ENCODE peak calls at places on chromosomes 12 and 14, in eight cellular contexts. V is ovary, O is lower leg skin, G is activated B cell treated with CpG ODN at 0.5 μM for 24 hours, B is cardiac muscle cell, M is fibroblast of mammary gland, X is OCI-LY7, R is tibial artery. U is an unnamed sample.
A peak's percentile ranks its signal among the peaks of the same experiment; 100 is the strongest.

GRCh38 chr14:32560213-32560857 is 231.2 kb downstream of the AKAP6 start:
- DNase-seq in V (peak; percentile 28), O (peak; percentile 35), G (no peak), B (peak; percentile 92), M (peak; percentile 84), X (peak; percentile 54), R (peak; percentile 64), U (no peak)

GRCh38 chr14:88225721-88226120 is 97.3 kb downstream of the KCNK10 start:
- DNase-seq in V (no peak), O (no peak), G (no peak), B (no peak), M (no peak), X (no peak), R (no peak), U (no peak)

GRCh38 chr14:64611358-64612020 is 61.7 kb downstream of the PPP1R36 start:
- DNase-seq in V (no peak), O (no peak), G (no peak), B (peak; percentile 61), M (peak; percentile 25), X (no peak), R (no peak), U (no peak)

GRCh38 chr12:42482820-42483533 is 106.6 kb downstream of the PRICKLE1 start:
- DNase-seq in V (peak; percentile 86), O (peak; percentile 28), G (peak; percentile 89), B (peak; percentile 79), M (peak; percentile 55), X (peak; percentile 73), R (peak; percentile 82), U (peak; percentile 39)

GRCh38 chr12:117344716-117345115 is 16.7 kb downstream of the NOS1 start:
- DNase-seq in V (no peak), O (no peak), G (no peak), B (no peak), M (no peak), X (no peak), R (no peak), U (no peak)

GRCh38 chr12:85998074-85998473 is 124.0 kb downstream of the NTS start:
- DNase-seq in V (no peak), O (no peak), G (no peak), B (no peak), M (no peak), X (no peak), R (no peak), U (no peak)

GRCh38 chr14:52877628-52878027 is 73.2 kb downstream of the FERMT2 start:
- DNase-seq in V (no peak), O (no peak), G (no peak), B (peak; percentile 67), M (peak; percentile 69), X (no peak), R (no peak), U (no peak)

GRCh38 chr12:16325426-16325825 is 22.0 kb upstream of the MGST1 start:
- DNase-seq in V (no peak), O (no peak), G (no peak), B (no peak), M (no peak), X (no peak), R (no peak), U (no peak)

GRCh38 chr12:102740157-102741032 is 176.6 kb downstream of the PAH start:
- DNase-seq in V (no peak), O (no peak), G (no peak), B (peak; percentile 47), M (peak; percentile 47), X (peak; percentile 9), R (no peak), U (no peak)
- TF ChIP-seq CTCF in V (no peak), O (no peak), G (no peak), B (peak; percentile 11), M (peak; percentile 17), X (peak; percentile 64), R (no peak), U (no peak)

GRCh38 chr12:20369164-20370000 is 1.0 kb downstream of the PDE3A start:
- DNase-seq in V (peak; percentile 74), O (peak; percentile 20), G (no peak), B (peak; percentile 91), M (peak; percentile 52), X (no peak), R (peak; percentile 91), U (no peak)
- TF ChIP-seq CTCF in V (peak; percentile 26), O (no peak), G (no peak), B (no peak), M (no peak), X (no peak), R (peak; percentile 47), U (no peak)

DNA sequence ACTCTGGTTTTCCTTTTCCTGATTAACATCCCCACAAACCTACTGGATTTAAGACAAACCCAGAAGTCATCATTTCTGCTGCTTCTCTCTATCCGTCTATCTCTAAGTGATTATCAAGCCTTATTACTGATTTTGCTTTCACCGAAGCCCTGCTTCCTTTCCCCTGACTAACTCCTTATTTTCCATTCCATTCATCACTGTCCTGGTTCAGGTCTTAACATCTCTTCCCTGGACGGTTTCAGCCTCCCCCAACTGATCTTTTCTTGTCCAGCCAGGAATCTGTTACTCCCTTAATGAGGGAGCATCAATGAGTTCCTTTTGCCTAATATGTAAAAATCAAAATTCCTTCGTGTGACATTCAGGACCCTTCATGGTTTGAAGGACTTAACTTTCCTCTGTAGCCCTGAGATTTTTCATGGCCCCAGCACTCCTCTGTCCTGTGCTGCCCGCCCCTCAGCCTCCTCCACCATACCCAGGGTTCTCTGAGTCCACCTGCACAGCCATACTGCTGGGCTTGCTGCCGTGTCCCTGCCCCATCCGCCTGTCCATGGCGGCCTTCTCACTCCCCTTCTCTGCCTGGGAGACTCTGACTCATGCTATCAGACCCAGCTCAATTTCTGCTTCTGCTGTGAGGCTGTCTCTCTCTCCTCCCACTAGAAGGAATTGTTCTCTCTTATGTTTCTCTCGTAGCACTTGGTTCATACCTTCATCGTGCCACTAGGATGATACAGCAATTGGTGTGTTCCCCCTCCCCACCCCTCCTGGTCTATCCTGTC is 167.8 kb upstream of the HIF1A start:
- DNase-seq in V (peak; percentile 49), O (no peak), G (no peak), B (peak; percentile 89), M (peak; percentile 86), X (no peak), R (no peak), U (no peak)
- TF ChIP-seq CTCF in V (no peak), O (no peak), G (no peak), B (no peak), M (no peak), X (no peak), R (no peak), U (no peak)

DNA sequence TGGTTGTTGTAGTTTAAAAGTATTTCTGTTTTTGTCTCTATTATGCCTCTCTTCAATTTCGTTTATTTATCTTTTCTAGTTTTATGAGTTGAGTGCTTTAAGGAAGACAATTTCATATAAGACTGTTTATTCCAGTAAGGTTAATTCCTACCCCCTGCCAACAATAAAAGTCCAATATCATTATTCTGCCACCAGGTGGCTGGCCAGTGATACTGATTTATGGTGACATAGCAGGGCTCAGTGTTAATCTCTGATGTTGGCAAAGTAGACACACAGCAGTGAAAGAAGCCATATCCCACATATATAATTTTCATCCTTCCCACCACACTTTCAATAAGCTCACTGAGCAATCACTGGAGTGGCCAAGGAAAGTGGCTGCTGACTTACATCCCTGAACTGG is 69.0 kb upstream of the BMP4 start:
- DNase-seq in V (no peak), O (no peak), G (no peak), B (peak; percentile 60), M (peak; percentile 25), X (peak; percentile 10), R (no peak), U (no peak)
- TF ChIP-seq CTCF in V (no peak), O (no peak), G (no peak), B (peak; percentile 49), M (peak; percentile 38), X (peak; percentile 71), R (peak; percentile 11), U (no peak)

GRCh38 chr12:94427520-94428381 is 31.9 kb downstream of the CEP83 start:
- DNase-seq in V (peak; percentile 86), O (no peak), G (no peak), B (peak; percentile 93), M (peak; percentile 78), X (no peak), R (no peak), U (no peak)

GRCh38 chr12:94429191-94429590 is 30.5 kb downstream of the CEP83 start:
- DNase-seq in V (no peak), O (no peak), G (no peak), B (no peak), M (no peak), X (no peak), R (no peak), U (no peak)

GRCh38 chr12:94426049-94426448 is 33.6 kb downstream of the CEP83 start:
- DNase-seq in V (no peak), O (no peak), G (no peak), B (no peak), M (no peak), X (no peak), R (no peak), U (no peak)

GRCh38 chr12:94430304-94430703 is 29.4 kb downstream of the CEP83 start:
- DNase-seq in V (no peak), O (no peak), G (no peak), B (no peak), M (no peak), X (peak; percentile 5), R (no peak), U (no peak)

DNA sequence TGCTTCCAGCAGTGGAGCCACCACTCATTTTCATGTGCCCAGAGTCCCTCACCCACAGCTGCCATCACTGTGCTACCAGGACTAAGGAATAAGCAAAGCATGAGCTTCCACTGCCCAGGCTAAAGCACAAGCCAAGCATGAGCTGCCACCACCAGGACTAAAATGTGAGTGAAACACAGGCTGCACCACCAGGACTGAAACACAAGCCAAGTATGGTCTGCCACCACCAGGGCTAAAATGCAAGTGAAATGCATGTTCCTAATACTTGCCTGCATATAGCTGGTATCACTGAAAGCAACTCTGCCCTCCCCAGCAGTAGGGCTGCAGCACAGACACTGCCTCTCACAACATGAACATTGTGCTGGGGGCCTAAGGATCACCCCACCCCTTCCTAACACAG is 30.0 kb downstream of the CEP83 start:
- DNase-seq in V (no peak), O (no peak), G (no peak), B (peak; percentile 64), M (peak; percentile 12), X (no peak), R (no peak), U (no peak)
- TF ChIP-seq CTCF in V (no peak), O (no peak), G (no peak), B (peak; percentile 34), M (no peak), X (no peak), R (no peak), U (no peak)

DNA sequence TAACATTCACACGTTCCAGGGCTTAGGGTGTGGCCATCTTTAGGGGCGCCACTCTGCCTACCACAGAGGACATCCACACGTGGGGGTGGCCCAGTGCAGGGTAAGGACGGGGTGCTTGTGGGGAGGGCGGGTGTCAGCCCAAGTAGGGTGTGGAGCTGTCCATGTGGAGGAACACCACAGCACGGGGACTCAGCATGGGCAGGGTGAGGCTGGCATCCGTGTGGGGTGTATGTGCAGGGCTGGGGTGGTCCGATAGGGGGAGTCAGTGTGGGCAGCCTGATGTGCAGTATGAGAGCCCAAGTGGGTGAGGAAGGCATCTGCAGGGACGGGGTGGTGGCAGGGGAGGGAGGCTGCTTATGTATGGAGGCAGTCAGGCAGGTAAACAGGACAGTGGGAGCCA is 17.7 kb downstream of the PSMC1 start:
- DNase-seq in V (no peak), O (no peak), G (no peak), B (no peak), M (no peak), X (no peak), R (no peak), U (no peak)
- TF ChIP-seq CTCF in V (no peak), O (no peak), G (no peak), B (no peak), M (peak; percentile 10), X (peak; percentile 35), R (no peak), U (no peak)